ENCODE peak calls at places on chromosome 3, in five cellular contexts. A, B, D, I and H are unnamed samples.

GRCh38 chr3:29764059-29764458 is 483.2 kb downstream of the RBMS3 start:
- DNase-seq in A (no peak), B (no peak), D (no peak), I (no peak), H (peak)

GRCh38 chr3:189513281-189514151 is 117.7 kb upstream of the TP63 start:
- DNase-seq in A (no peak), B (peak), D (no peak), I (no peak), H (no peak)

GRCh38 chr3:127690106-127690505 is 17.4 kb downstream of the ABTB1 start:
- DNase-seq in A (no peak), B (no peak), D (no peak), I (no peak), H (no peak)

GRCh38 chr3:29949131-29949530 is 657.3 kb upstream of the TGFBR2 start:
- DNase-seq in A (no peak), B (no peak), D (no peak), I (no peak), H (no peak)

GRCh38 chr3:32951410-32951811 is at the start of gene CCR4:
- DNase-seq in A (no peak), B (no peak), D (no peak), I (no peak), H (no peak)

GRCh38 chr3:173660645-173661299 is 263.2 kb downstream of the NLGN1 start:
- DNase-seq in A (no peak), B (no peak), D (no peak), I (no peak), H (peak)

GRCh38 chr3:8996216-8996615 is 32.9 kb upstream of the RAD18 start:
- DNase-seq in A (no peak), B (no peak), D (no peak), I (no peak), H (no peak)

GRCh38 chr3:119891944-119892721 is 110.2 kb downstream of the NR1I2 start:
- DNase-seq in A (peak), B (peak), D (peak), I (peak), H (peak)

GRCh38 chr3:192896208-192896607 is 21.4 kb downstream of the MB21D2 start:
- DNase-seq in A (no peak), B (no peak), D (no peak), I (no peak), H (no peak)

GRCh38 chr3:133413166-133414020 is 13.5 kb downstream of the BFSP2 start:
- DNase-seq in A (no peak), B (no peak), D (no peak), I (peak), H (peak)